ENCODE peak calls at places on chromosomes 7 and 10, in six cellular contexts. U is EH; V is stimulated activated CD8-positive, alpha-beta memory T cell treated with anti-CD3 and anti-CD28 coated beads, Interleukin-4, amount 100 ng/mL, for 1 hour; A is NCI-H510A treated with DMSO at 0.1 percent for 48 hours; C is A549; B is tibial artery. Y is an unnamed sample.

GRCh38 chr7:43248961-43249807 is 136.7 kb downstream of the HECW1 start:
- DNase-seq in C (peak), A (no peak), V (no peak), U (peak), B (no peak), Y (no peak)

GRCh38 chr10:121080324-121080807 is 229.2 kb downstream of the WDR11 start:
- DNase-seq in C (no peak), A (no peak), U (no peak), V (no peak), B (no peak), Y (no peak)

GRCh38 chr7:157516911-157517781 is 180.3 kb downstream of the DNAJB6 start:
- DNase-seq in A (no peak), C (no peak), U (no peak), B (peak), V (no peak), Y (peak)

GRCh38 chr7:52283399-52283798 is 752.0 kb upstream of the POM121L12 start:
- DNase-seq in U (no peak), B (no peak), A (no peak), C (no peak), V (no peak), Y (no peak)

GRCh38 chr7:5607958-5608656 is 173.4 kb downstream of the RNF216 start:
- DNase-seq in U (peak), V (no peak), C (no peak), A (no peak), B (no peak), Y (no peak)

GRCh38 chr7:134477954-134478353 is 19.1 kb upstream of the AKR1B1 start:
- DNase-seq in U (peak), C (no peak), B (no peak), V (no peak), A (no peak), Y (no peak)

GRCh38 chr7:131941291-131941690 is 384.9 kb upstream of the PODXL start:
- DNase-seq in B (peak), C (no peak), U (no peak), V (no peak), A (no peak), Y (no peak)

GRCh38 chr7:72416846-72417245 is 4.7 kb upstream of the CALN1 start:
- DNase-seq in C (no peak), V (no peak), A (no peak), U (no peak), B (no peak), Y (no peak)

GRCh38 chr7:37438879-37439278 is 9.8 kb downstream of the ELMO1 start:
- DNase-seq in B (no peak), V (no peak), A (peak), U (no peak), C (no peak), Y (no peak)

GRCh38 chr7:3312583-3312982 is 11.5 kb downstream of the SDK1 start:
- DNase-seq in B (no peak), A (no peak), U (no peak), C (no peak), V (no peak), Y (no peak)

GRCh38 chr7:44257618-44258422 is 57.0 kb downstream of the YKT6 start:
- DNase-seq in A (no peak), V (peak), C (no peak), U (peak), B (peak), Y (no peak)

GRCh38 chr7:4212376-4212775 is 469.7 kb upstream of the FOXK1 start:
- DNase-seq in A (no peak), C (no peak), V (no peak), U (no peak), B (no peak), Y (no peak)